ENCODE peak calls at places on chromosomes 5 and 9, in nine cellular contexts. One of them, this sample, is unnamed.

GRCh38 chr9:136144450-136144849 is 25.8 kb upstream of the TMEM250 start:
- DNase-seq in aorta: no peak
- DNase-seq in heart right ventricle: no peak
- DNase-seq in left ventricle myocardium inferior: no peak
- DNase-seq in IMR-90: no peak
- DNase-seq in choroid plexus epithelial cell: no peak
- DNase-seq in WERI-Rb-1: no peak
- DNase-seq in stomach: no peak
- DNase-seq in cardiac fibroblast: no peak
- DNase-seq in this sample: peak

GRCh38 chr5:61232490-61232889 is 70.2 kb upstream of the SMIM15 start:
- DNase-seq in left ventricle myocardium inferior: no peak
- DNase-seq in stomach: no peak
- DNase-seq in IMR-90: no peak
- DNase-seq in WERI-Rb-1: no peak
- DNase-seq in heart right ventricle: peak
- DNase-seq in cardiac fibroblast: peak
- DNase-seq in choroid plexus epithelial cell: peak
- DNase-seq in aorta: no peak
- DNase-seq in this sample: no peak

GRCh38 chr9:120841930-120842684 is 615 bp downstream of the PSMD5 start:
- DNase-seq in cardiac fibroblast: peak
- DNase-seq in stomach: no peak
- DNase-seq in left ventricle myocardium inferior: no peak
- DNase-seq in aorta: no peak
- DNase-seq in WERI-Rb-1: no peak
- DNase-seq in IMR-90: peak
- DNase-seq in heart right ventricle: no peak
- DNase-seq in choroid plexus epithelial cell: peak
- DNase-seq in this sample: no peak

GRCh38 chr5:27652505-27652904 is 614.1 kb upstream of the CDH9 start:
- DNase-seq in IMR-90: no peak
- DNase-seq in aorta: no peak
- DNase-seq in WERI-Rb-1: peak
- DNase-seq in cardiac fibroblast: no peak
- DNase-seq in choroid plexus epithelial cell: no peak
- DNase-seq in left ventricle myocardium inferior: no peak
- DNase-seq in stomach: no peak
- DNase-seq in heart right ventricle: no peak
- DNase-seq in this sample: no peak

GRCh38 chr9:130522233-130522808 is 57.1 kb upstream of the FUBP3 start:
- DNase-seq in cardiac fibroblast: no peak
- DNase-seq in WERI-Rb-1: peak
- DNase-seq in left ventricle myocardium inferior: no peak
- DNase-seq in stomach: no peak
- DNase-seq in IMR-90: no peak
- DNase-seq in aorta: no peak
- DNase-seq in heart right ventricle: no peak
- DNase-seq in choroid plexus epithelial cell: no peak
- DNase-seq in this sample: no peak

GRCh38 chr9:133528887-133529262 is 4.1 kb upstream of the MYMK start:
- DNase-seq in IMR-90: no peak
- DNase-seq in aorta: no peak
- DNase-seq in left ventricle myocardium inferior: no peak
- DNase-seq in stomach: no peak
- DNase-seq in WERI-Rb-1: peak
- DNase-seq in cardiac fibroblast: no peak
- DNase-seq in choroid plexus epithelial cell: no peak
- DNase-seq in heart right ventricle: no peak
- DNase-seq in this sample: no peak

GRCh38 chr5:157172408-157172807 is 6.3 kb upstream of the GARIN3 start:
- DNase-seq in stomach: no peak
- DNase-seq in choroid plexus epithelial cell: no peak
- DNase-seq in aorta: no peak
- DNase-seq in IMR-90: no peak
- DNase-seq in heart right ventricle: no peak
- DNase-seq in WERI-Rb-1: no peak
- DNase-seq in cardiac fibroblast: no peak
- DNase-seq in left ventricle myocardium inferior: no peak
- DNase-seq in this sample: no peak

GRCh38 chr9:131977074-131977838 is 102.4 kb downstream of the MED27 start:
- DNase-seq in left ventricle myocardium inferior: no peak
- DNase-seq in choroid plexus epithelial cell: no peak
- DNase-seq in aorta: no peak
- DNase-seq in stomach: no peak
- DNase-seq in heart right ventricle: no peak
- DNase-seq in IMR-90: no peak
- DNase-seq in WERI-Rb-1: no peak
- DNase-seq in cardiac fibroblast: no peak
- DNase-seq in this sample: no peak

GRCh38 chr9:19975499-19975898 is 186.7 kb upstream of the SLC24A2 start:
- DNase-seq in heart right ventricle: no peak
- DNase-seq in choroid plexus epithelial cell: no peak
- DNase-seq in IMR-90: no peak
- DNase-seq in aorta: no peak
- DNase-seq in WERI-Rb-1: no peak
- DNase-seq in stomach: no peak
- DNase-seq in cardiac fibroblast: peak
- DNase-seq in left ventricle myocardium inferior: no peak
- DNase-seq in this sample: no peak

GRCh38 chr9:96450613-96451544 is 910 bp downstream of the HABP4 start:
- DNase-seq in choroid plexus epithelial cell: peak
- DNase-seq in stomach: peak
- DNase-seq in cardiac fibroblast: peak
- DNase-seq in heart right ventricle: peak
- DNase-seq in WERI-Rb-1: peak
- DNase-seq in left ventricle myocardium inferior: peak
- DNase-seq in aorta: peak
- DNase-seq in IMR-90: peak
- DNase-seq in this sample: peak

GRCh38 chr9:36137392-36138004 is 965 bp downstream of the GLIPR2 start:
- DNase-seq in stomach: no peak
- DNase-seq in aorta: no peak
- DNase-seq in WERI-Rb-1: peak
- DNase-seq in choroid plexus epithelial cell: peak
- DNase-seq in IMR-90: peak
- DNase-seq in heart right ventricle: no peak
- DNase-seq in left ventricle myocardium inferior: no peak
- DNase-seq in cardiac fibroblast: peak
- DNase-seq in this sample: no peak

GRCh38 chr9:130128251-130128650 is 44.0 kb upstream of the NCS1 start:
- DNase-seq in WERI-Rb-1: no peak
- DNase-seq in left ventricle myocardium inferior: no peak
- DNase-seq in cardiac fibroblast: no peak
- DNase-seq in choroid plexus epithelial cell: peak
- DNase-seq in heart right ventricle: no peak
- DNase-seq in aorta: no peak
- DNase-seq in IMR-90: no peak
- DNase-seq in stomach: peak
- DNase-seq in this sample: no peak

GRCh38 chr9:18502546-18502945 is 28.6 kb downstream of the ADAMTSL1 start:
- DNase-seq in aorta: no peak
- DNase-seq in WERI-Rb-1: no peak
- DNase-seq in IMR-90: no peak
- DNase-seq in cardiac fibroblast: peak
- DNase-seq in choroid plexus epithelial cell: peak
- DNase-seq in stomach: no peak
- DNase-seq in left ventricle myocardium inferior: no peak
- DNase-seq in heart right ventricle: no peak
- DNase-seq in this sample: no peak

GRCh38 chr9:5629312-5630037 is 568 bp downstream of the RIC1 start:
- DNase-seq in left ventricle myocardium inferior: peak
- DNase-seq in choroid plexus epithelial cell: peak
- DNase-seq in WERI-Rb-1: peak
- DNase-seq in cardiac fibroblast: peak
- DNase-seq in heart right ventricle: peak
- DNase-seq in IMR-90: no peak
- DNase-seq in stomach: peak
- DNase-seq in aorta: peak
- DNase-seq in this sample: peak

GRCh38 chr9:136661641-136662325 is 933 bp upstream of the EGFL7 start:
- DNase-seq in cardiac fibroblast: no peak
- DNase-seq in left ventricle myocardium inferior: no peak
- DNase-seq in aorta: no peak
- DNase-seq in WERI-Rb-1: no peak
- DNase-seq in stomach: no peak
- DNase-seq in IMR-90: no peak
- DNase-seq in choroid plexus epithelial cell: no peak
- DNase-seq in heart right ventricle: no peak
- DNase-seq in this sample: peak

GRCh38 chr9:97557606-97558095 is 56.2 kb downstream of the TMOD1 start:
- DNase-seq in IMR-90: no peak
- DNase-seq in aorta: peak
- DNase-seq in left ventricle myocardium inferior: peak
- DNase-seq in choroid plexus epithelial cell: peak
- DNase-seq in stomach: peak
- DNase-seq in WERI-Rb-1: no peak
- DNase-seq in cardiac fibroblast: peak
- DNase-seq in heart right ventricle: peak
- DNase-seq in this sample: peak

GRCh38 chr9:90641090-90641489 is 1.5 kb downstream of the DIRAS2 start:
- DNase-seq in IMR-90: no peak
- DNase-seq in cardiac fibroblast: no peak
- DNase-seq in heart right ventricle: no peak
- DNase-seq in WERI-Rb-1: no peak
- DNase-seq in left ventricle myocardium inferior: no peak
- DNase-seq in aorta: no peak
- DNase-seq in stomach: no peak
- DNase-seq in choroid plexus epithelial cell: no peak
- DNase-seq in this sample: no peak

GRCh38 chr5:111742166-111742565 is 14.8 kb downstream of the NREP start:
- DNase-seq in stomach: no peak
- DNase-seq in WERI-Rb-1: no peak
- DNase-seq in choroid plexus epithelial cell: no peak
- DNase-seq in aorta: no peak
- DNase-seq in cardiac fibroblast: no peak
- DNase-seq in left ventricle myocardium inferior: no peak
- DNase-seq in IMR-90: no peak
- DNase-seq in heart right ventricle: no peak
- DNase-seq in this sample: no peak
- H3K4me3 ChIP-seq in stomach: no peak
- H3K4me3 ChIP-seq in WERI-Rb-1: no peak
- H3K4me3 ChIP-seq in choroid plexus epithelial cell: no peak
- H3K4me3 ChIP-seq in aorta: no peak
- H3K4me3 ChIP-seq in cardiac fibroblast: no peak
- H3K4me3 ChIP-seq in left ventricle myocardium inferior: peak
- H3K4me3 ChIP-seq in IMR-90: no peak
- H3K4me3 ChIP-seq in heart right ventricle: no peak
- H3K4me3 ChIP-seq in this sample: no peak

DNA sequence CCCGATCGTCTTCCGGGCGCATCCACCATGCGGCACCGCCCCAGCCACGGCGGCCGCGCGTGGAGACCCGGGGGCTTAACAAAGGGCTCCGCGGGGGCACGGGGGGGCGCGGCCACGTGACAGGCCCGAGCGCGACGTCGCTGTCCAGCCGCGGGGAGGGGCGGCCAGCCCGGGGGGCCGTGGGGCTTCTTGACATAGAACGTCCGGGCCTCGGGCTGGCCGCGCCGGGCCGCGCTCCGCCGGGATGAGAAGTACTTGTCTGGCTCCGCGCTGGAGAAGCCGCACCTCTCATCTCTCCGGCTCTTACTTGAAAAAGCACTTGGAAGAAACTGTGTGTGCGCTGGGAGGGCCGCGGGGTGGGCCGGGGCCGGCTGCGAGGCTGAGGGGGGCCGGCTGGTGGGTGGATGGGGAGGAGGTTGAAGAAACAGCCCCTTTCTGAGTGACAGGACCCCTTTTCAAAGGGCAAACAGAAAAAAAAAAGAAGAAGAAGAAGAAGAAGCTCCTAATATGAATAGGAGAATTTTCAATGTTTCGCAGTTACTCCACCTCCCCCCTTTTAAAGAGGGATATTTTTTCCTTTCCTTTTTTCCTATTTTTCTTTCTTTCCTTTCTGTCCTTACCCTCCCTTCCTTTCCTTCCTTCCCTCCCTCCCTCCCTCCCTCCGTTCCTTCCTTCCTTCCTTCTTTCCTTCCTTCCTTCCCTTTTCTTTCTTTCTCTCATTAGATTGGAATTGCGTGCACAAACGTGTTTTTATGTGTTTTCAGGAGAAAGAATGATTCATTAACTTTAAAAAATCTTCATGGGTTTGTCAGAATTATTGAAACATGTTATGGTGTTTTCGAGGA is 21.3 kb downstream of the NR2F1 start:
- DNase-seq in IMR-90: peak
- DNase-seq in left ventricle myocardium inferior: no peak
- DNase-seq in heart right ventricle: no peak
- DNase-seq in aorta: no peak
- DNase-seq in choroid plexus epithelial cell: peak
- DNase-seq in WERI-Rb-1: peak
- DNase-seq in cardiac fibroblast: peak
- DNase-seq in stomach: no peak
- DNase-seq in this sample: no peak
- H3K4me3 ChIP-seq in IMR-90: peak
- H3K4me3 ChIP-seq in left ventricle myocardium inferior: peak
- H3K4me3 ChIP-seq in heart right ventricle: no peak
- H3K4me3 ChIP-seq in aorta: no peak
- H3K4me3 ChIP-seq in choroid plexus epithelial cell: peak
- H3K4me3 ChIP-seq in WERI-Rb-1: peak
- H3K4me3 ChIP-seq in cardiac fibroblast: no peak
- H3K4me3 ChIP-seq in stomach: peak
- H3K4me3 ChIP-seq in this sample: no peak

GRCh38 chr5:74851026-74851425 is 15.2 kb downstream of the FAM169A start:
- DNase-seq in cardiac fibroblast: no peak
- DNase-seq in aorta: no peak
- DNase-seq in IMR-90: no peak
- DNase-seq in left ventricle myocardium inferior: no peak
- DNase-seq in stomach: no peak
- DNase-seq in WERI-Rb-1: no peak
- DNase-seq in choroid plexus epithelial cell: no peak
- DNase-seq in heart right ventricle: no peak
- DNase-seq in this sample: no peak
- H3K4me3 ChIP-seq in cardiac fibroblast: no peak
- H3K4me3 ChIP-seq in aorta: no peak
- H3K4me3 ChIP-seq in IMR-90: no peak
- H3K4me3 ChIP-seq in left ventricle myocardium inferior: no peak
- H3K4me3 ChIP-seq in stomach: no peak
- H3K4me3 ChIP-seq in WERI-Rb-1: no peak
- H3K4me3 ChIP-seq in choroid plexus epithelial cell: no peak
- H3K4me3 ChIP-seq in heart right ventricle: no peak
- H3K4me3 ChIP-seq in this sample: no peak

DNA sequence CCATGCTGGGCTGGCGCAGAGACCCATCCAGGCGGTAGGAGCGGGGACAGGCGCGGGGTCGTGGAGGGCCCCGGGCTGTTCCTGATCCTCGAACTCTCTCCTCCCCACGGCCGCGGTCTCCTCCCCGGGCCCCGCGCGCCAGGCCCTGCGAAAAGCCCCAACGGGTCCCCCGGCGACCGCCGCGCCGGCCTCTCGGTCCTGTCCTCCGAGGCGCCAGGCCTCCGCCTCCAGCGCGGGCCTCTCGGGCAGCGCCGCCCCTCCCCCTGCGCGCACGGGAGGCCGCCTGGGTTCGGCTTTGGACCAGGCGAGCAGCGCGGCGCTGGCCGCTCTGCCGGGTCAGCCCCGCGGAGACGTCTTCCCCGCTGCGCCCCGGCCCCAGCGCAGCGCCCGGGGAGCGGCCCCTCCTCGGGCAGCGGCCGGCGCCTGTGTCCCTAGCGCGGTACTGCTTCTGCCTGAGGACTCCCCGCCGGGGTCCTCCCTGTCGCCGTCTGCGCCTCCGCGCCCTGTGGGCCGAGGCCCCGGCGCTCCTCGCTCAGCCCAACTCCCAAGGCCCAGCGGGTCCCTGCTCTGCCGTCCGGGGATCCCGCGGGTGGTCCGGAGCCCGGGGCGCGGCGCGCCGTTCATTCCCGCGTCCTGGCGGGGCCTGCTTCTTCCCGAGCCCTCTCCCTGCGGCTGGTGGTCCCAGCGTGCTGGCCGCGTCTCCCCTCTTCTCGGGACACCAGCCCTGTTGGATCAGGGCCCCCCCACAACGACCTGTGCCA is 13.4 kb downstream of the COL23A1 start:
- DNase-seq in IMR-90: no peak
- DNase-seq in left ventricle myocardium inferior: no peak
- DNase-seq in choroid plexus epithelial cell: no peak
- DNase-seq in stomach: no peak
- DNase-seq in aorta: no peak
- DNase-seq in WERI-Rb-1: no peak
- DNase-seq in cardiac fibroblast: no peak
- DNase-seq in heart right ventricle: no peak
- DNase-seq in this sample: no peak
- H3K4me3 ChIP-seq in IMR-90: no peak
- H3K4me3 ChIP-seq in left ventricle myocardium inferior: peak
- H3K4me3 ChIP-seq in choroid plexus epithelial cell: no peak
- H3K4me3 ChIP-seq in stomach: peak
- H3K4me3 ChIP-seq in aorta: no peak
- H3K4me3 ChIP-seq in WERI-Rb-1: no peak
- H3K4me3 ChIP-seq in cardiac fibroblast: no peak
- H3K4me3 ChIP-seq in heart right ventricle: peak
- H3K4me3 ChIP-seq in this sample: peak